ENCODE peak calls at places on chromosomes 11 and 22, in nine cellular contexts. D, X, E, I, S, C, A, J and O are unnamed samples.

GRCh38 chr11:32830413-32830738 is 649 bp downstream of the PRRG4 start:
- DNase-seq in A (no peak), C (no peak), D (no peak), I (no peak), J (peak), E (no peak), X (no peak), S (peak), O (no peak)

GRCh38 chr11:95487391-95487790 is 256.4 kb upstream of the SESN3 start:
- DNase-seq in S (no peak), D (no peak), C (no peak), J (no peak), A (no peak), X (no peak), E (no peak), I (no peak), O (no peak)

GRCh38 chr22:35802885-35803284 is 85.2 kb downstream of the APOL5 start:
- DNase-seq in D (no peak), X (no peak), A (no peak), E (no peak), J (no peak), S (no peak), I (no peak), C (no peak), O (no peak)

GRCh38 chr11:76666830-76667229 is 3.7 kb downstream of the LRRC32 start:
- DNase-seq in J (no peak), A (no peak), E (no peak), S (no peak), C (peak), D (no peak), X (no peak), I (peak), O (peak)

GRCh38 chr22:36386900-36387663 is 685 bp downstream of the MYH9 start:
- DNase-seq in X (peak), I (peak), D (no peak), E (peak), J (no peak), C (peak), A (no peak), S (peak), O (no peak)

GRCh38 chr11:117419915-117420485 is 92.3 kb downstream of the CEP164 start:
- DNase-seq in C (no peak), J (no peak), I (peak), S (no peak), A (no peak), X (no peak), E (no peak), D (no peak), O (peak)

GRCh38 chr22:30717331-30717921 is 22.8 kb downstream of the OSBP2 start:
- DNase-seq in D (peak), C (peak), E (no peak), J (peak), I (no peak), A (peak), S (no peak), X (no peak), O (no peak)

GRCh38 chr11:123351375-123351774 is 78.7 kb upstream of the GRAMD1B start:
- DNase-seq in A (no peak), C (no peak), J (peak), D (no peak), I (no peak), X (no peak), S (no peak), E (no peak), O (no peak)

GRCh38 chr11:1204381-1205101 is 18.3 kb upstream of the MUC5B start:
- DNase-seq in I (peak), X (peak), D (no peak), J (no peak), E (no peak), A (no peak), C (peak), S (no peak), O (peak)

GRCh38 chr22:50089231-50090140 is at the start of gene MOV10L1:
- DNase-seq in E (peak), J (peak), I (no peak), C (no peak), A (no peak), S (no peak), X (no peak), D (peak), O (peak)

GRCh38 chr11:16945671-16946469 is 68.3 kb downstream of the PLEKHA7 start:
- DNase-seq in A (peak), E (peak), I (peak), X (no peak), J (peak), C (no peak), D (peak), S (peak), O (no peak)
- TF ChIP-seq CTCF in A (peak), E (peak), I (peak), X (peak), J (peak), C (peak), D (peak), S (peak), O (peak)

DNA sequence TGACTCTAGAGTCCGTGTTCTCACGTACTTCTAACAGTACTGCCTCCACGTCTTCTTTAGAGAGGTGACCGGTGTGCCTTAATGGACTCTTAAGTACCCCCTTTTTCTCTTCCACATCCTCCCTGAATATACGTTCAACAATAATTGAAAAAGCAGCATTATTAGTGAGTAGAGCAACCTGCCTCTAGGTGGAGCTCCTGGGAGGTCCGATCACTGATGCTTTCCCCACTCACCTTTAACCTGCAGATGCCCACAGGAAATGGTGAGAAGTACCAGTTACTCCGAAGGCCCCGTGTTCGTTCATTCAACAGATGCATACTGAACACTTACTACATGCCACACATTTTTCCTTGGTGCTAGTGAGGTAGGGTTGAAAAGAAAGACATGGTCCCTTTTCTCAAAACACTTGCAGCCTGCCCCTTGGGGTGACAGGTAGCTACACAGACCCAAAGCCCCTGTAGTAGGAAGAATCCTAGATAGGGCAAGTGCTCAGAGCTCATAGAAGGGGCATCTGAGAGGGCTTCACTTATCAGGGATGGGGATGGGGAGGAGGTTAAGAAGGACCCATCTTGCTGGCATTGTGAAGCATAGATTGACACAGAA is 72.7 kb downstream of the FEZ1 start:
- DNase-seq in A (no peak), S (no peak), E (no peak), J (no peak), X (no peak), I (no peak), D (no peak), C (no peak), O (no peak)
- TF ChIP-seq CTCF in A (peak), S (no peak), E (no peak), J (peak), X (peak), I (peak), D (peak), C (no peak), O (peak)

GRCh38 chr11:61728066-61728939 is 24.1 kb upstream of the MYRF start:
- DNase-seq in J (no peak), A (no peak), E (no peak), S (no peak), X (no peak), I (no peak), C (no peak), D (no peak), O (no peak)
- TF ChIP-seq CTCF in J (no peak), A (no peak), E (no peak), S (no peak), X (no peak), I (no peak), C (no peak), D (no peak), O (no peak)

GRCh38 chr22:23400286-23400981 is 179.7 kb downstream of the IGLL1 start:
- DNase-seq in C (peak), J (no peak), E (no peak), I (peak), D (no peak), S (no peak), X (no peak), A (no peak), O (peak)

GRCh38 chr22:23399367-23400285 is 180.5 kb downstream of the IGLL1 start:
- DNase-seq in X (peak), C (peak), D (no peak), A (peak), I (peak), J (no peak), S (no peak), E (peak), O (peak)

GRCh38 chr22:23401910-23402274 is 178.2 kb downstream of the IGLL1 start:
- DNase-seq in J (no peak), I (peak), X (peak), A (no peak), S (no peak), C (peak), E (peak), D (no peak), O (peak)

GRCh38 chr22:23402275-23403151 is 177.6 kb downstream of the IGLL1 start:
- DNase-seq in E (peak), A (peak), S (peak), I (peak), J (peak), D (peak), C (peak), X (peak), O (peak)

GRCh38 chr22:23401111-23401909 is 178.8 kb downstream of the IGLL1 start:
- DNase-seq in D (peak), X (peak), S (no peak), E (no peak), C (peak), A (peak), J (peak), I (peak), O (peak)
- TF ChIP-seq CTCF in D (no peak), X (no peak), S (no peak), E (no peak), C (no peak), A (no peak), J (no peak), I (no peak), O (no peak)